ENCODE peak calls at places on chromosome 21, in six cellular contexts. F is heart right ventricle, Y is kidney, I is mesendoderm, J is pancreas, D is ovary. X is an unnamed sample.

GRCh38 chr21:42097860-42098259 is 26.7 kb downstream of the UMODL1 start:
- DNase-seq in Y (peak; percentile 37), I (no peak), F (peak; percentile 32), J (no peak), D (no peak), X (peak; percentile 94)

GRCh38 chr21:37074195-37074510 is 1.1 kb downstream of the TTC3 start:
- DNase-seq in Y (no peak), D (no peak), I (no peak), F (no peak), J (no peak), X (peak; percentile 23)

GRCh38 chr21:15521644-15522001 is 208.2 kb upstream of the USP25 start:
- DNase-seq in D (no peak), Y (no peak), J (no peak), F (no peak), I (no peak), X (peak; percentile 33)

GRCh38 chr21:28754127-28754611 is 238.5 kb downstream of the LTN1 start:
- DNase-seq in D (peak; percentile 46), Y (no peak), J (no peak), F (peak; percentile 87), I (peak; percentile 22), X (no peak)

GRCh38 chr21:43719748-43720538 is 1.0 kb downstream of the PDXK start:
- DNase-seq in I (no peak), F (no peak), J (peak; percentile 49), Y (peak; percentile 85), D (no peak), X (no peak)

GRCh38 chr21:43975469-43976098 is 36.5 kb upstream of the TRAPPC10 start:
- DNase-seq in D (peak; percentile 76), F (peak; percentile 73), Y (peak; percentile 89), I (peak; percentile 64), J (peak; percentile 82), X (peak; percentile 45)

GRCh38 chr21:16193758-16194606 is 464.2 kb downstream of the USP25 start:
- DNase-seq in I (peak; percentile 93), Y (peak; percentile 83), F (peak; percentile 71), D (peak; percentile 69), J (peak; percentile 18), X (peak; percentile 61)

GRCh38 chr21:36542312-36543101 is 62.6 kb upstream of the CLDN14 start:
- DNase-seq in I (peak; percentile 77), D (no peak), F (no peak), J (no peak), Y (no peak), X (no peak)

GRCh38 chr21:15992171-15992570 is 262.4 kb downstream of the USP25 start:
- DNase-seq in F (no peak), J (no peak), I (no peak), D (no peak), Y (no peak), X (no peak)

GRCh38 chr21:15820857-15821256 is 91.1 kb downstream of the USP25 start:
- DNase-seq in Y (no peak), J (no peak), D (no peak), F (no peak), I (no peak), X (no peak)

GRCh38 chr21:14046401-14046800 is 164.4 kb downstream of the LIPI start:
- DNase-seq in D (no peak), J (no peak), F (no peak), I (no peak), Y (no peak), X (no peak)

GRCh38 chr21:41634858-41635257 is 126.9 kb upstream of the TMPRSS2 start:
- DNase-seq in J (no peak), I (no peak), D (no peak), F (no peak), Y (no peak), X (peak; percentile 94)

GRCh38 chr21:42564561-42564971 is 50.9 kb downstream of the SLC37A1 start:
- DNase-seq in I (no peak), Y (peak; percentile 61), J (no peak), D (no peak), F (no peak), X (no peak)

GRCh38 chr21:37458669-37459276 is 92.2 kb downstream of the DYRK1A start:
- DNase-seq in I (peak; percentile 48), D (no peak), J (no peak), Y (no peak), F (no peak), X (no peak)

GRCh38 chr21:22145555-22145954 is 1147.3 kb downstream of the NCAM2 start:
- DNase-seq in I (no peak), F (no peak), D (no peak), Y (no peak), J (no peak), X (no peak)
- H3K27ac ChIP-seq in I (no peak overlapping the region), F (no peak overlapping the region), D (no peak overlapping the region), Y (no peak overlapping the region), J (no peak overlapping the region), X (no peak overlapping the region)

GRCh38 chr21:38914071-38914491 is 108.4 kb downstream of the ETS2 start:
- DNase-seq in J (no peak), F (no peak), D (no peak), Y (no peak), I (no peak), X (no peak)

GRCh38 chr21:38912789-38913119 is 107.0 kb downstream of the ETS2 start:
- DNase-seq in J (no peak), F (no peak), D (no peak), I (no peak), Y (no peak), X (no peak)

GRCh38 chr21:38912355-38912619 is 106.6 kb downstream of the ETS2 start:
- DNase-seq in Y (no peak), D (no peak), F (no peak), I (no peak), J (no peak), X (no peak)

GRCh38 chr21:38914531-38915385 is 109.0 kb downstream of the ETS2 start:
- DNase-seq in F (no peak), Y (peak; percentile 48), I (no peak), J (no peak), D (peak; percentile 55), X (no peak)

DNA sequence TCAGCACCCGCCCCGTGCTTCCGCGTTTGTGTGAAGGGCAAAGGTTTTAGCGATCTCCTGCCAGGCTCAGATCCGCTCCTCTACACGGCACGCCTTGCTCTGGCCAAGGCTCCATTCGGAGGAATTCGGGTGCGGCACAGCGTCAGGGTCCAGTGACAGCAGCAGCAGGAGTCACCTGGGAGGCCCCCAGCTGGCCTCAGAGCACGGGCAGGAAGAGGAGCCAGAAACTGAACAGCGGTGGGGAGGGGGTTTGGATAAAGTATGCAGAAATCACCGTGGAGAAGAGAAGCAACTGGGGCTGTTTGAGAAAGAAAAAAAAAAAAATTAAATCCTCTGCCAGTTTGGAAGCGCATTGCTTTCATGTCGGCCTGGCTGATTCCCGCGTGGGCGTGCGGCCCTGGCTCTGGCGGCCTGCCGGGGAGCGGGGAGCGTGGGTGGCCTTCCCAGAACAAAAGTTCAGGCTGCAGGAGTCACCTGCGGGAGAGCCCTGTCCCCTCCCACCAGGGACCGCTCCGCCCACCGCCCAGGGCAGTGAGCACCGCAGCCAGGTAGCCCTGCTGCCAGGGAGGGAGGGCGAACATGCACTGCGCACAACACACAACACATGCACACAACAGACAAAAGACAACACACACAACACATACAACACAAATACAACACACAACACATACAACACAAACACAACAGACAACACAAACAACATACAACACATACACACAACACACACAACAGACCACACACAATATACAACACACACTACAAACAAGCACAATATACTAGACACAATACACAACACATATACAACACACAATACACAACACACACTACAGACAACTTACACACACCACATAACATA is 107.6 kb downstream of the ETS2 start:
- DNase-seq in Y (peak; percentile 96), F (peak; percentile 72), I (peak; percentile 78), D (peak; percentile 91), J (peak; percentile 93), X (peak; percentile 87)
- H3K27ac ChIP-seq in Y (peak overlapping the region; percentile 85), F (peak overlapping the region; percentile 85), I (no peak overlapping the region), D (peak overlapping the region; percentile 81), J (peak overlapping the region; percentile 63), X (peak overlapping the region; percentile 71)

DNA sequence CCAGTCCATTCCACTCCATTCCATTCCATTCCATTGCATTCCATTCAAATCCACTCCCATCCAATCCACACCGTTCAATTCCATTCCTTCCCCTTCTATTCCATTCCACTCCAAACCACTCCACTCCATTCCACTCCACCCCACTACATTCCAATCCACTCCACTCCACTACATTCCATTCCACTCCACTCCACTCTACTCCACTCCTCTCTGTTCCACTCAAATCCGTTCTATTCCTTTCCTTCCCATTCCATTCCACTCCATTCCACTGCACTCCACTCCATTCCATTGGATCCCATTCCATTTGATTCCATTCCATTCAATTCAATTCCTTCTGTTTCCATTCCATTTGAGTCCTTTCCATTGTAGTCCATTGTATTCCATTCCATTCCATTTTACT is 2568.3 kb upstream of the TPTE start:
- DNase-seq in F (no peak), D (no peak), I (no peak), J (no peak), Y (no peak), X (no peak)
- H3K27ac ChIP-seq in F (no peak overlapping the region), D (no peak overlapping the region), I (no peak overlapping the region), J (no peak overlapping the region), Y (no peak overlapping the region), X (no peak overlapping the region)

DNA sequence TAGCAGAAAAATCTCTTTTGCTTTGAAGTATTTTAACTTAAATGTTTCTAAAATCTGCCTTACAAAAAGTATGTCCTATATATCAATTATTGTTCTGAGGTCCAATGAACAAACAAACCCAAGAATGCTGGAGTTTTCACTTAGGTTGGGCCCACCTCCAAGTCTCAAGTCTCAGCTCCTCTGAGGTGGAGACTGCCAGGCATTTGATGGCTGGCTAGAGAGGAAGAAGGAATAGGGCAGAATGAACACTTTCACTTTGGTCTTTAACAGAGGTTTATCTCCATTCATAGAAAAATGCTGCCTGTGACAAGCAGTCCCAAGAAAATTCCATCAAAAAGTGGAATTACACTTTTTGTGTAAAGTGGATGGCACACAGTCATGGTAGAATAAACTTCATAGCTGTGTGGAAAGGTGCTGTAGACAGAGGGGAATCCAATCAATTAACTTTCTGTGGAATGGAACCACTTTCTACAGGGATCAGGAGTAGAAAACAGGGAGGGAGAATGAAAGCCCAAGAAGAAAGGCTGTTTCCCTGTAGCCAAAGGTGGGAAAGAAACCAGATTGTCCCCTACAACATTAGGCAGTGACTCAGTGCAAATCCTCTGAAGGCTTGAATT is 349.4 kb upstream of the RUNX1 start:
- DNase-seq in Y (no peak), F (no peak), D (no peak), I (no peak), J (no peak), X (peak; percentile 29)
- H3K27ac ChIP-seq in Y (no peak overlapping the region), F (no peak overlapping the region), D (no peak overlapping the region), I (no peak overlapping the region), J (no peak overlapping the region), X (peak overlapping the region; percentile 80)

GRCh38 chr21:46083271-46084040 is 14.5 kb upstream of the COL6A2 start:
- DNase-seq in J (no peak), I (no peak), F (no peak), D (peak; percentile 60), Y (peak; percentile 65), X (no peak)
- H3K27ac ChIP-seq in J (no peak overlapping the region), I (no peak overlapping the region), F (peak overlapping the region; percentile 4), D (peak overlapping the region; percentile 21), Y (no peak overlapping the region), X (no peak overlapping the region)

GRCh38 chr21:45409466-45410150 is 4.6 kb downstream of the COL18A1 start:
- DNase-seq in F (peak; percentile 54), J (no peak), I (no peak), D (peak; percentile 56), Y (peak; percentile 81), X (peak; percentile 81)
- H3K27ac ChIP-seq in F (peak overlapping the region; percentile 88), J (no peak overlapping the region), I (no peak overlapping the region), D (peak overlapping the region; percentile 75), Y (peak overlapping the region; percentile 71), X (no peak overlapping the region)

GRCh38 chr21:25961042-25961441 is 209.5 kb downstream of the APP start:
- DNase-seq in I (peak; percentile 54), F (no peak), Y (no peak), J (no peak), D (no peak), X (no peak)
- H3K27ac ChIP-seq in I (no peak overlapping the region), F (no peak overlapping the region), Y (no peak overlapping the region), J (no peak overlapping the region), D (no peak overlapping the region), X (no peak overlapping the region)